ENCODE peak calls at places on chromosomes 2 and 18, in five cellular contexts. One of them, this sample, is unnamed.

GRCh38 chr2:40372278-40372580 is 79.7 kb downstream of the SLC8A1 start:
- DNase-seq in lung: no peak
- DNase-seq in HCT116: no peak
- DNase-seq in lower lobe of right lung: no peak
- DNase-seq in upper lobe of right lung: no peak
- DNase-seq in this sample: no peak

GRCh38 chr2:45891719-45892118 is 240.2 kb downstream of the PRKCE start:
- DNase-seq in lung: no peak
- DNase-seq in HCT116: no peak
- DNase-seq in lower lobe of right lung: no peak
- DNase-seq in upper lobe of right lung: no peak
- DNase-seq in this sample: no peak

GRCh38 chr2:36462311-36462710 is 106.7 kb downstream of the CRIM1 start:
- DNase-seq in lung: no peak
- DNase-seq in HCT116: no peak
- DNase-seq in lower lobe of right lung: no peak
- DNase-seq in upper lobe of right lung: no peak
- DNase-seq in this sample: no peak

GRCh38 chr2:239824051-239824694 is 201.0 kb downstream of the NDUFA10 start:
- DNase-seq in lung: peak; percentile 53
- DNase-seq in HCT116: peak; percentile 85
- DNase-seq in lower lobe of right lung: no peak
- DNase-seq in upper lobe of right lung: peak; percentile 31
- DNase-seq in this sample: peak; percentile 38

GRCh38 chr2:148876190-148876588 is 1.2 kb downstream of the KIF5C start:
- DNase-seq in lung: no peak
- DNase-seq in HCT116: no peak
- DNase-seq in lower lobe of right lung: no peak
- DNase-seq in upper lobe of right lung: no peak
- DNase-seq in this sample: peak; percentile 59

GRCh38 chr2:17791121-17791902 is 24.9 kb upstream of the MSGN1 start:
- DNase-seq in lung: no peak
- DNase-seq in HCT116: no peak
- DNase-seq in lower lobe of right lung: no peak
- DNase-seq in upper lobe of right lung: no peak
- DNase-seq in this sample: no peak

GRCh38 chr2:238024986-238025385 is 35.8 kb upstream of the SCLY start:
- DNase-seq in lung: no peak
- DNase-seq in HCT116: no peak
- DNase-seq in lower lobe of right lung: no peak
- DNase-seq in upper lobe of right lung: no peak
- DNase-seq in this sample: no peak

GRCh38 chr2:96832751-96833507 is 10.9 kb downstream of the ANKRD23 start:
- DNase-seq in lung: peak; percentile 75
- DNase-seq in HCT116: no peak
- DNase-seq in lower lobe of right lung: peak; percentile 79
- DNase-seq in upper lobe of right lung: peak; percentile 82
- DNase-seq in this sample: no peak

GRCh38 chr18:74184875-74185274 is 36.6 kb downstream of the TIMM21 start:
- DNase-seq in lung: no peak
- DNase-seq in HCT116: no peak
- DNase-seq in lower lobe of right lung: no peak
- DNase-seq in upper lobe of right lung: no peak
- DNase-seq in this sample: no peak

GRCh38 chr2:128986026-128986720 is 667.5 kb upstream of the HS6ST1 start:
- DNase-seq in lung: no peak
- DNase-seq in HCT116: no peak
- DNase-seq in lower lobe of right lung: no peak
- DNase-seq in upper lobe of right lung: no peak
- DNase-seq in this sample: peak; percentile 73

GRCh38 chr18:79643049-79643765 is 36.4 kb upstream of the CTDP1 start:
- DNase-seq in lung: no peak
- DNase-seq in HCT116: no peak
- DNase-seq in lower lobe of right lung: peak; percentile 72
- DNase-seq in upper lobe of right lung: peak; percentile 79
- DNase-seq in this sample: no peak

GRCh38 chr2:234204480-234204879 is 154.0 kb downstream of the SPP2 start:
- DNase-seq in lung: no peak
- DNase-seq in HCT116: no peak
- DNase-seq in lower lobe of right lung: no peak
- DNase-seq in upper lobe of right lung: no peak
- DNase-seq in this sample: no peak

GRCh38 chr18:11163668-11164067 is 14.3 kb upstream of the PIEZO2 start:
- DNase-seq in lung: no peak
- DNase-seq in HCT116: no peak
- DNase-seq in lower lobe of right lung: peak; percentile 54
- DNase-seq in upper lobe of right lung: no peak
- DNase-seq in this sample: no peak

GRCh38 chr2:163266772-163267171 is 428.2 kb upstream of the KCNH7 start:
- DNase-seq in lung: no peak
- DNase-seq in HCT116: no peak
- DNase-seq in lower lobe of right lung: no peak
- DNase-seq in upper lobe of right lung: no peak
- DNase-seq in this sample: no peak

GRCh38 chr2:130251865-130252620 is 53.8 kb upstream of the TUBA3E start:
- DNase-seq in lung: no peak
- DNase-seq in HCT116: no peak
- DNase-seq in lower lobe of right lung: no peak
- DNase-seq in upper lobe of right lung: no peak
- DNase-seq in this sample: no peak

GRCh38 chr2:98479959-98480524 is 35.4 kb downstream of the INPP4A start:
- DNase-seq in lung: no peak
- DNase-seq in HCT116: no peak
- DNase-seq in lower lobe of right lung: peak; percentile 67
- DNase-seq in upper lobe of right lung: peak; percentile 74
- DNase-seq in this sample: peak; percentile 46

GRCh38 chr2:118913805-118914645 is 28.0 kb upstream of the MARCO start:
- DNase-seq in lung: no peak
- DNase-seq in HCT116: peak; percentile 27
- DNase-seq in lower lobe of right lung: no peak
- DNase-seq in upper lobe of right lung: no peak
- DNase-seq in this sample: no peak

GRCh38 chr2:107543793-107544192 is 282.9 kb upstream of the RGPD4 start:
- DNase-seq in lung: no peak
- DNase-seq in HCT116: no peak
- DNase-seq in lower lobe of right lung: no peak
- DNase-seq in upper lobe of right lung: no peak
- DNase-seq in this sample: no peak

GRCh38 chr18:61991201-61991600 is 98.4 kb upstream of the RNF152 start:
- DNase-seq in lung: no peak
- DNase-seq in HCT116: no peak
- DNase-seq in lower lobe of right lung: no peak
- DNase-seq in upper lobe of right lung: no peak
- DNase-seq in this sample: no peak

GRCh38 chr2:128511731-128512663 is 193.3 kb upstream of the HS6ST1 start:
- DNase-seq in lung: no peak
- DNase-seq in HCT116: no peak
- DNase-seq in lower lobe of right lung: no peak
- DNase-seq in upper lobe of right lung: peak; percentile 44
- DNase-seq in this sample: no peak

GRCh38 chr2:202378001-202378400 is 1.9 kb downstream of the BMPR2 start:
- DNase-seq in lung: no peak
- DNase-seq in HCT116: no peak
- DNase-seq in lower lobe of right lung: no peak
- DNase-seq in upper lobe of right lung: no peak
- DNase-seq in this sample: no peak

GRCh38 chr2:202375611-202376408 is at the start of gene BMPR2:
- DNase-seq in lung: peak; percentile 84
- DNase-seq in HCT116: peak; percentile 56
- DNase-seq in lower lobe of right lung: peak; percentile 92
- DNase-seq in upper lobe of right lung: peak; percentile 94
- DNase-seq in this sample: peak; percentile 78

GRCh38 chr2:202377308-202377736 is 1.2 kb downstream of the BMPR2 start:
- DNase-seq in lung: peak; percentile 39
- DNase-seq in HCT116: no peak
- DNase-seq in lower lobe of right lung: peak; percentile 62
- DNase-seq in upper lobe of right lung: peak; percentile 80
- DNase-seq in this sample: no peak

GRCh38 chr2:202376460-202377307 is 557 bp downstream of the BMPR2 start:
- DNase-seq in lung: peak; percentile 49
- DNase-seq in HCT116: no peak
- DNase-seq in lower lobe of right lung: peak; percentile 68
- DNase-seq in upper lobe of right lung: peak; percentile 78
- DNase-seq in this sample: peak; percentile 43

DNA sequence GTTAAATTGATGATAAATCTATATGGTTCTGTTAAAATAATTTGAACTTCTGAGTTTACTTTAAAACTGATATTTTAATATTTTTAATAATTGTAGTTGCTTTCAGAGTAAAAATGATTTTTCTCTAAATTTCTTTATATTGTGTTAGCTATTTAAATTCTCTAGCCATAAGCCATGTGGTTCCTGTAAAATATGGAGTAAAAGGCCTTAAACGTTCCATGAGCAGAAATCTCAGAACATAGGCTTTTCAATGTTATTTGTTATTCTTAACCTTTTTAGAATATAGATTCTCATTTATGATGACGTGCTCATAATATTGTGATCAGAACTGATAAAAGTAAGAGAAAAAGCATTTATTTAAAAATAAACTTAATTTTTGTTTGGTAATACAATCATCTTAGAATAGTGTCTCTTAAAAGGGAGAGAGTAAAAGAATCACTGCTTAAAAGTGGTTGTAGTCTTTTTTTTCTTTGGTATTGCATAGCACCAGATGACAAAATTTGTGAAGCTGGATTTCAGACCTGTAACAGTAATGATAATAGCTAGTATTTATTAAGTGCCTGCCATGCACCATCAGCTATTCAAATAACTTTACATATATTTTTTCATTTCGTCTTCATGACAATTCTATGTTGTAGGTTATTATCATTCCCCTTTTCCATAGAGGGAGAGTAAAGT is 2.7 kb downstream of the BMPR2 start:
- DNase-seq in lung: no peak
- DNase-seq in HCT116: no peak
- DNase-seq in lower lobe of right lung: no peak
- DNase-seq in upper lobe of right lung: no peak
- DNase-seq in this sample: no peak
- H3K27ac ChIP-seq in lung: no peak overlapping the region
- H3K27ac ChIP-seq in HCT116: no peak overlapping the region
- H3K27ac ChIP-seq in lower lobe of right lung: peak overlapping the region; percentile 90
- H3K27ac ChIP-seq in upper lobe of right lung: peak overlapping the region; percentile 95
- H3K27ac ChIP-seq in this sample: peak overlapping the region; percentile 43

GRCh38 chr2:232537079-232537478 is 2.4 kb upstream of the CHRNG start:
- DNase-seq in lung: no peak
- DNase-seq in HCT116: no peak
- DNase-seq in lower lobe of right lung: peak; percentile 54
- DNase-seq in upper lobe of right lung: peak; percentile 68
- DNase-seq in this sample: no peak

GRCh38 chr2:232537499-232537898 is 2.0 kb upstream of the CHRNG start:
- DNase-seq in lung: no peak
- DNase-seq in HCT116: no peak
- DNase-seq in lower lobe of right lung: peak; percentile 32
- DNase-seq in upper lobe of right lung: peak; percentile 23
- DNase-seq in this sample: no peak

GRCh38 chr2:232535761-232536530 is 3.5 kb upstream of the CHRNG start:
- DNase-seq in lung: no peak
- DNase-seq in HCT116: no peak
- DNase-seq in lower lobe of right lung: no peak
- DNase-seq in upper lobe of right lung: no peak
- DNase-seq in this sample: no peak

GRCh38 chr2:232533944-232534710 is 5.4 kb upstream of the CHRNG start:
- DNase-seq in lung: no peak
- DNase-seq in HCT116: no peak
- DNase-seq in lower lobe of right lung: peak; percentile 36
- DNase-seq in upper lobe of right lung: peak; percentile 57
- DNase-seq in this sample: no peak

DNA sequence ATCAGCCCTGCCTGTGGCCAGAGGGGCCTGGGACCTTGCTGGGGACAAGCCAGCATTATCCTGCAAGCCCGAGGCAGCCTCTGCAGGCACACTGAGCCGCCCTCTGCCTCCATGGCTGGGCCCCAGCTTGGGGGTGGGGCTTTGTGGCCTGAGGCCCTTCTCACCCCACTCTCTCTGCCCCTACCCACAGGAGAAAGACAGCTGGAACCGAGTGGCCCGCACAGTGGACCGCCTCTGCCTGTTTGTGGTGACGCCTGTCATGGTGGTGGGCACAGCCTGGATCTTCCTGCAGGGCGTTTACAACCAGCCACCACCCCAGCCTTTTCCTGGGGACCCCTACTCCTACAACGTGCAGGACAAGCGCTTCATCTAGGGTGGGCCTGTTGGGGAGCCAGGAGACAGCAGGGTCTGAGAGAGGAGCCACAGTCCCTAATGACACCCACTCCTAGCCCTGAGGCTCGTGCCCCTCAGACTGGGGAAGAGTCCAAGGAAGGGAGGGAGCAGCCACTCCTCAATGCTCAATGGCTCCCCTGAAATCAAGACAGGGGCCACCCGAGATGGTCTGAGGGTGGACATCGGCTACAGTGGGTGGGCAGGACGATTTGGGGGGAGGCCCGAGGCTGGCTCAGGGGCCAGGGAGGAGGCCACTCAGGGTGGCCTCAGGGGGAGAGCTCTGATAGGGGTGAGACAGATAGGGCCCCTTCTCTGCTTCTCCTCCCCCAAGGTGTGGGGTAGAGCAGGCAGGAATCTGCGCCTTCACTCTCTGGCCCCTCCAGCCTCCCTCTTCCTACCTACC is 4.4 kb upstream of the CHRNG start:
- DNase-seq in lung: no peak
- DNase-seq in HCT116: no peak
- DNase-seq in lower lobe of right lung: peak; percentile 35
- DNase-seq in upper lobe of right lung: peak; percentile 62
- DNase-seq in this sample: peak; percentile 14
- H3K27ac ChIP-seq in lung: no peak overlapping the region
- H3K27ac ChIP-seq in HCT116: no peak overlapping the region
- H3K27ac ChIP-seq in lower lobe of right lung: no peak overlapping the region
- H3K27ac ChIP-seq in upper lobe of right lung: no peak overlapping the region
- H3K27ac ChIP-seq in this sample: no peak overlapping the region

DNA sequence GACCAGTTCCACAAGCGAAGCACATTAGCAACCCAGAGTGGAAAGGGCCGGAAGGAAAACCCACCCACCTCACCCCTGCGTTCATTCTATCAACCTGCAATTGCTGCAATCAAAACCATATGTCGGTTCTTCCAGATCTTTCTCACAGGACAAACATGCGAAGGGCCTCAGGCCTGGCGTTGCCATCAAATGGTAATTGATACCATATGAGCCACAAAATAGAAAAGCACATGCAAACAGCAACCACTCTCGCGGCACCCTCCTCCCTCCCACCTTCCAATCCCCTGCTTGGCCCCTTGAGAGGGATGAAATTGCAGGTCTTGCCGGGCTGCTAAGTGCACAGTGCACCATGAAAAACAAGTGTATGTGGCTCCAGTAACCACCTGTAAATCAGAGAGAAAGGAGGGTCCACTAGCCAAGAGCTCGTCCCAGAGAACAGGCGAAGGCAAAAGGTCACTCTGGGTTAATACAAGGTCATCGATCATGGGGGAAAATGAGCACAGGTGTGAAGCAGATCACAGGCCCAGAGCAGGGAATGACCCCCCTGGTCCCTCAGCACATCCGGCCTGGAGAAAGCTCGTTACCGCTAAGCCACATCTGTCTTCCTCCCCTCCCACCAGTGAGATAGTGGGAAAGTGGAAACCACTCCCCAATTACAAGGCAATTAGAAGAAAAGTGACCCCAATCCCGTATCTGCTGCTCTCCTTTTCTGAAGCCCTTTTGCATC is 287.4 kb downstream of the TCF4 start:
- DNase-seq in lung: no peak
- DNase-seq in HCT116: no peak
- DNase-seq in lower lobe of right lung: no peak
- DNase-seq in upper lobe of right lung: no peak
- DNase-seq in this sample: no peak
- H3K27ac ChIP-seq in lung: no peak overlapping the region
- H3K27ac ChIP-seq in HCT116: no peak overlapping the region
- H3K27ac ChIP-seq in lower lobe of right lung: no peak overlapping the region
- H3K27ac ChIP-seq in upper lobe of right lung: no peak overlapping the region
- H3K27ac ChIP-seq in this sample: peak overlapping the region; percentile 68

GRCh38 chr2:183125659-183126341 is 1.6 kb downstream of the NUP35 start:
- DNase-seq in lung: no peak
- DNase-seq in HCT116: no peak
- DNase-seq in lower lobe of right lung: no peak
- DNase-seq in upper lobe of right lung: no peak
- DNase-seq in this sample: no peak
- H3K27ac ChIP-seq in lung: no peak overlapping the region
- H3K27ac ChIP-seq in HCT116: peak overlapping the region; percentile 96
- H3K27ac ChIP-seq in lower lobe of right lung: no peak overlapping the region
- H3K27ac ChIP-seq in upper lobe of right lung: no peak overlapping the region
- H3K27ac ChIP-seq in this sample: no peak overlapping the region